ENCODE peak calls at places on chromosomes 2 and 18, in seven cellular contexts. Y is A549; T is CD8-positive, alpha-beta memory T cell; Q is suprapubic skin; O is testis; R is GM23338; A is heart right ventricle. Z is an unnamed sample.

GRCh38 chr18:54918060-54918459 is 41.2 kb downstream of the CCDC68 start:
- DNase-seq in R (no peak), Q (no peak), A (no peak), T (no peak), Y (no peak), O (no peak), Z (no peak)

GRCh38 chr2:209208211-209208610 is 215.6 kb upstream of the MAP2 start:
- DNase-seq in O (peak), Y (no peak), A (no peak), R (peak), T (no peak), Q (no peak), Z (no peak)

GRCh38 chr2:39664478-39664877 is 1.2 kb upstream of the TMEM178A start:
- DNase-seq in A (no peak), Y (no peak), O (no peak), T (no peak), R (no peak), Q (no peak), Z (no peak)

GRCh38 chr2:203786912-203787311 is 80.5 kb downstream of the CD28 start:
- DNase-seq in Q (no peak), O (no peak), R (no peak), Y (no peak), A (peak), T (no peak), Z (peak)

GRCh38 chr2:233240897-233241296 is 10.6 kb upstream of the ATG16L1 start:
- DNase-seq in O (no peak), Y (no peak), Q (no peak), T (no peak), A (no peak), R (no peak), Z (no peak)

GRCh38 chr2:155622443-155622842 is 710.1 kb downstream of the NR4A2 start:
- DNase-seq in T (no peak), R (no peak), O (no peak), Y (no peak), Q (no peak), A (no peak), Z (no peak)

GRCh38 chr18:40534748-40535147 is 1420.3 kb upstream of the PIK3C3 start:
- DNase-seq in A (no peak), Q (no peak), T (no peak), Y (no peak), R (no peak), O (no peak), Z (no peak)

GRCh38 chr2:69223759-69224494 is 163.1 kb downstream of the GFPT1 start:
- DNase-seq in Y (no peak), Q (no peak), R (no peak), A (no peak), T (no peak), O (no peak), Z (no peak)

GRCh38 chr2:88690591-88691338 is 708 bp upstream of the RPIA start:
- DNase-seq in R (peak), T (peak), O (peak), Y (peak), Q (no peak), A (no peak), Z (no peak)

GRCh38 chr2:236597629-236598028 is 28.0 kb downstream of the ACKR3 start:
- DNase-seq in Y (no peak), A (no peak), O (no peak), Q (no peak), T (no peak), R (no peak), Z (no peak)

GRCh38 chr2:241680827-241681599 is 5.6 kb downstream of the DTYMK start:
- DNase-seq in Q (no peak), Y (no peak), A (peak), O (no peak), R (no peak), T (no peak), Z (no peak)

GRCh38 chr2:233838726-233839446 is 15.4 kb downstream of the HJURP start:
- DNase-seq in O (peak), Q (no peak), T (no peak), Y (no peak), A (no peak), R (no peak), Z (no peak)

GRCh38 chr2:2763351-2763997 is 432.4 kb upstream of the MYT1L start:
- DNase-seq in A (no peak), O (peak), Q (no peak), R (no peak), Y (no peak), T (no peak), Z (no peak)

GRCh38 chr2:64804651-64805050 is 150.9 kb upstream of the SERTAD2 start:
- DNase-seq in Y (no peak), R (no peak), O (no peak), T (no peak), A (no peak), Q (no peak), Z (no peak)

GRCh38 chr18:8703181-8703638 is 2.1 kb upstream of the MTCL1 start:
- DNase-seq in Y (no peak), O (no peak), A (no peak), T (no peak), R (peak), Q (no peak), Z (no peak)

GRCh38 chr2:157170299-157170698 is 87.2 kb upstream of the GALNT5 start:
- DNase-seq in Y (no peak), R (no peak), O (no peak), Q (no peak), A (no peak), T (no peak), Z (peak)

GRCh38 chr2:237691200-237691907 is 64.0 kb downstream of the LRRFIP1 start:
- DNase-seq in R (peak), Y (no peak), O (no peak), A (no peak), Q (peak), T (no peak), Z (peak)

GRCh38 chr2:236040600-236041328 is 127.4 kb downstream of the GBX2 start:
- DNase-seq in T (no peak), Y (no peak), O (no peak), R (no peak), Q (no peak), A (no peak), Z (no peak)

GRCh38 chr2:197810023-197810422 is 5.6 kb downstream of the PLCL1 start:
- DNase-seq in T (no peak), O (no peak), R (no peak), Y (no peak), A (no peak), Q (no peak), Z (no peak)

GRCh38 chr2:210895132-210895531 is 338.7 kb downstream of the CPS1 start:
- DNase-seq in A (no peak), R (peak), T (no peak), O (no peak), Y (no peak), Q (no peak), Z (peak)

GRCh38 chr2:101808006-101808562 is 110.6 kb downstream of the MAP4K4 start:
- DNase-seq in A (no peak), O (no peak), Q (no peak), Y (no peak), T (no peak), R (peak), Z (no peak)

GRCh38 chr18:39770399-39770798 is 2184.6 kb upstream of the PIK3C3 start:
- DNase-seq in Q (no peak), Y (no peak), T (no peak), A (no peak), R (no peak), O (no peak), Z (no peak)

GRCh38 chr2:23926289-23926749 is 604 bp downstream of the ATAD2B start:
- DNase-seq in Y (peak), Q (peak), A (no peak), R (peak), T (no peak), O (peak), Z (peak)

GRCh38 chr2:173343921-173344320 is 10.8 kb upstream of the CDCA7 start:
- DNase-seq in A (no peak), R (no peak), T (no peak), O (no peak), Q (no peak), Y (no peak), Z (no peak)

GRCh38 chr2:85890522-85891176 is 1.9 kb upstream of the ST3GAL5 start:
- DNase-seq in T (no peak), R (no peak), O (no peak), Y (no peak), Q (no peak), A (no peak), Z (no peak)

GRCh38 chr2:181849601-181850000 is 41.9 kb upstream of the ITPRID2 start:
- DNase-seq in Y (no peak), A (no peak), R (peak), O (no peak), Q (no peak), T (no peak), Z (no peak)

GRCh38 chr2:69945900-69946299 is 15.5 kb downstream of the ASPRV1 start:
- DNase-seq in Y (no peak), O (no peak), T (no peak), R (no peak), Q (peak), A (no peak), Z (no peak)

DNA sequence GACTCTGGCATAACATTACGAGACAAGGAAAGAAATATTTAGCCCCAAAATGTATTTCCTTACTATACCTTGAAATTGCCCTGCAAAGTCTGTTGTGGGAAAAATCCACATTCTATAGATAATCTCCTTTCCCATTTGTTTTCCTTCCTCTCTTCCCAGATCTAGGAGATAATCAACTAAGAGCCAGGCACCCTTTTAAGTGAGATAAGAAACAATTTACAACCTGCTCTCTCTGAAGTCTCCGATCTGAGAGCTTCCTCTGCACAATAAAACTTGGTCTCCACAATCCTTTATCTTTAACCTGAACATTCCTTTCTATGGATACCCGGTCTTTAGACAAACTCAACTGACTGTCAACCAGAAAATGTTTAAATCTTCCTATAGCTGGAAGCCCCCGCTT is 1160.7 kb upstream of the NRXN1 start:
- DNase-seq in Q (no peak), O (no peak), A (no peak), R (no peak), Y (no peak), T (no peak), Z (no peak)
- H3K27ac ChIP-seq in Q (no peak), O (no peak), A (no peak), R (no peak), Y (no peak), T (no peak), Z (no peak)

GRCh38 chr2:46335966-46336436 is 38.8 kb downstream of the EPAS1 start:
- DNase-seq in T (no peak), Q (no peak), O (no peak), Y (peak), R (no peak), A (no peak), Z (no peak)
- H3K27ac ChIP-seq in T (no peak), Q (peak), O (peak), Y (peak), R (no peak), A (peak), Z (no peak)

DNA sequence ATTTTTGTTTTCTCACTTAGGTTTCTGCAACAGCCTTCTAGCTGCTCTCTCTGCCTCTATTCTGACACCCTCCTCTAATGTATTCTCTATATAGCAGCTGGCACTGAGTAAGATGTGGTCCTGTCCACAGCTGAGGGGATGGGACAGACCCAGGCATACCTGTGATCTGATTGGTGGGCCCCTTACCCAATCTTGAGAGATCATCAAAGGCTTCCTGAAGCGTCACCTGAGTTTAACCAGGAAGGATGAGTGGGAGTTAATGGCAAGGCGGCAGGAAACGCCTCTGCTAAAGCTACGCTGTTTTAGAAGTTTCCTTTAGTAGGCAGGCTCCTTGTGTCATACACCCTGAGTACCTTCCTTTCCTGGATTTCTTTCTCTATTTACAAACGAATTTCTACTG is 5.7 kb upstream of the TET3 start:
- DNase-seq in Q (no peak), A (no peak), Y (no peak), O (no peak), R (peak), T (peak), Z (no peak)
- H3K27ac ChIP-seq in Q (no peak), A (no peak), Y (peak), O (no peak), R (no peak), T (no peak), Z (no peak)

GRCh38 chr2:71646028-71646427 is 192.7 kb downstream of the DYSF start:
- DNase-seq in Y (no peak), R (no peak), O (no peak), A (peak), T (no peak), Q (no peak), Z (no peak)
- H3K27ac ChIP-seq in Y (no peak), R (no peak), O (no peak), A (no peak), T (no peak), Q (no peak), Z (no peak)

GRCh38 chr2:37893327-37893726 is 31.8 kb upstream of the RMDN2 start:
- DNase-seq in A (no peak), R (no peak), Q (no peak), O (no peak), Y (no peak), T (no peak), Z (no peak)
- H3K27ac ChIP-seq in A (no peak), R (no peak), Q (no peak), O (no peak), Y (no peak), T (no peak), Z (no peak)

Z was measured in cardiac muscle cell.